ENCODE peak calls at places on chromosome 21, in seven cellular contexts. S is colonic mucosa, N is NB4, I is lung, B is transverse colon, U is stomach, P is upper lobe of right lung. L is an unnamed sample.

GRCh38 chr21:36429672-36430546 is 44.7 kb downstream of the CHAF1B start:
- DNase-seq in S (peak), N (peak), I (peak), B (peak), U (peak), P (peak), L (peak)

GRCh38 chr21:43928726-43929125 is 63.7 kb downstream of the AGPAT3 start:
- DNase-seq in S (peak), N (no peak), I (no peak), B (no peak), U (peak), P (no peak), L (no peak)

GRCh38 chr21:28106370-28106890 is 886.2 kb downstream of the LTN1 start:
- DNase-seq in S (no peak), N (no peak), I (no peak), B (no peak), U (no peak), P (no peak), L (no peak)

GRCh38 chr21:25626752-25627151 is 12.3 kb upstream of the JAM2 start:
- DNase-seq in S (no peak), N (no peak), I (no peak), B (no peak), U (no peak), P (no peak), L (no peak)

GRCh38 chr21:20388400-20388799 is 609.8 kb upstream of the NCAM2 start:
- DNase-seq in S (no peak), N (no peak), I (no peak), B (no peak), U (no peak), P (no peak), L (no peak)

GRCh38 chr21:16551101-16551695 is 821.4 kb downstream of the USP25 start:
- DNase-seq in S (no peak), N (no peak), I (no peak), B (no peak), U (no peak), P (no peak), L (peak)

GRCh38 chr21:35801388-35801787 is 258.9 kb downstream of the SETD4 start:
- DNase-seq in S (no peak), N (no peak), I (no peak), B (no peak), U (no peak), P (no peak), L (no peak)

GRCh38 chr21:34129971-34130597 is 56.7 kb downstream of the MRPS6 start:
- DNase-seq in S (no peak), N (no peak), I (no peak), B (no peak), U (no peak), P (no peak), L (no peak)

GRCh38 chr21:34073749-34074282 is 438 bp downstream of the MRPS6 start:
- DNase-seq in S (peak), N (peak), I (no peak), B (peak), U (peak), P (peak), L (no peak)

GRCh38 chr21:26952274-26953066 is 14.4 kb downstream of the ADAMTS5 start:
- DNase-seq in S (no peak), N (no peak), I (no peak), B (no peak), U (no peak), P (no peak), L (peak)

GRCh38 chr21:36171327-36171726 is 14.7 kb downstream of the DOP1B start:
- DNase-seq in S (no peak), N (no peak), I (no peak), B (no peak), U (no peak), P (no peak), L (no peak)

GRCh38 chr21:36265431-36265830 is 54.6 kb upstream of the MORC3 start:
- DNase-seq in S (no peak), N (no peak), I (no peak), B (no peak), U (no peak), P (no peak), L (no peak)

GRCh38 chr21:43938751-43939442 is 73.2 kb upstream of the TRAPPC10 start:
- DNase-seq in S (peak), N (peak), I (peak), B (peak), U (peak), P (peak), L (peak)

GRCh38 chr21:33478858-33479678 is 706 bp downstream of the TMEM50B start:
- DNase-seq in S (peak), N (peak), I (peak), B (peak), U (peak), P (peak), L (no peak)

GRCh38 chr21:33011462-33011861 is 14.3 kb upstream of the OLIG2 start:
- DNase-seq in S (no peak), N (no peak), I (no peak), B (no peak), U (no peak), P (no peak), L (peak)

GRCh38 chr21:35337573-35337972 is 288.5 kb upstream of the RUNX1 start:
- DNase-seq in S (no peak), N (no peak), I (no peak), B (no peak), U (no peak), P (no peak), L (no peak)

GRCh38 chr21:33540711-33541104 is 1.2 kb downstream of the GART start:
- DNase-seq in S (no peak), N (no peak), I (no peak), B (no peak), U (no peak), P (no peak), L (no peak)

GRCh38 chr21:37176716-37177115 is 90.4 kb downstream of the VPS26C start:
- DNase-seq in S (no peak), N (no peak), I (no peak), B (no peak), U (peak), P (no peak), L (no peak)

GRCh38 chr21:42744520-42745445 is 91.4 kb downstream of the PDE9A start:
- DNase-seq in S (no peak), N (no peak), I (no peak), B (no peak), U (no peak), P (peak), L (no peak)

GRCh38 chr21:29155118-29155932 is 24.9 kb downstream of the MAP3K7CL start:
- DNase-seq in S (no peak), N (peak), I (peak), B (no peak), U (no peak), P (peak), L (no peak)

GRCh38 chr21:33492571-33492970 is 1.1 kb upstream of the DNAJC28 start:
- DNase-seq in S (no peak), N (peak), I (no peak), B (no peak), U (no peak), P (no peak), L (no peak)

GRCh38 chr21:42061195-42061865 is 9.8 kb upstream of the UMODL1 start:
- DNase-seq in S (peak), N (peak), I (peak), B (peak), U (no peak), P (peak), L (no peak)

DNA sequence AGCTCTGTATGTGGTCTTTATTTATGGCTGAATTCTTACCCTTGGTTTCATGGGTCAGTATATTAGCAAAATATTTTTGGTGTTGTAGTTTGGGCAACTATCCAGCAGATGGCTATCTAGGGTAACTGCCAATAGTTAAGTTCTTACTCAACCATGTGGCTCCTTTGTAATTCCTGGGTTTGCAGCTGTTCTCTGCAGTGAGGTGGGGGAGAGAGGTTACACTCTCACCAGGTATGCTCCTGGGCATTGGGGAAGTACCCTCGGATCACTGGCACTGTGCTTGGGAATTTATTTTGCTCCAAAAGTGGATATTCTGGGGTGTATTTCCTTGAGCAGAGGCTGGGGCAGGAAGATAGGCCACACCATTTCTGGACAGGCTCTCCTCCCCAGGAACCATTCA is 436.7 kb upstream of the TMPRSS15 start:
- DNase-seq in S (no peak), N (peak), I (no peak), B (no peak), U (no peak), P (no peak), L (no peak)
- TF ChIP-seq CTCF in S (peak), N (peak), I (no peak), B (peak), U (no peak), P (no peak), L (peak)

GRCh38 chr21:44994016-44994365 is 54.2 kb downstream of the SLX9 start:
- DNase-seq in S (no peak), N (no peak), I (no peak), B (no peak), U (no peak), P (no peak), L (no peak)
- H3K4me3 ChIP-seq in S (no peak), N (no peak), I (no peak), B (no peak), U (no peak), P (no peak), L (no peak)

DNA sequence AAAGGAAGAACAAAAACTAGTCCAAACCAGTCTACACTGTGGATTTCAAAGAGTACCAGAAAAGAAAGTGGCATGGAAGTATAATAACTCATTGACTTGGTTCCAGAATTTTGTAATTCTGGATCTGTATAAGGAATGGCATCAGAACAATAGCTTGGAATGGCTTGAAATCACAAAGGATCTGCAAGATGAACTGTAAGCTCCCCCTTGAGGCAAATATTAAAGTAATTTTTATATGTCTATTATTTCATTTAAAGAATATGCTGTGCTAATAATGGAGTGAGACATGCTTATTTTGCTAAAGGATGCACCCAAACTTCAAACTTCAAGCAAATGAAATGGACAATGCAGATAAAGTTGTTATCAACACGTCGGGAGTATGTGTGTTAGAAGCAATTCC is 21.3 kb downstream of the CHODL start:
- DNase-seq in S (no peak), N (no peak), I (no peak), B (no peak), U (no peak), P (no peak), L (no peak)
- TF ChIP-seq CTCF in S (no peak), N (no peak), I (no peak), B (no peak), U (no peak), P (no peak), L (no peak)

GRCh38 chr21:46603228-46603627 is 1.7 kb downstream of the S100B start:
- DNase-seq in S (no peak), N (no peak), I (no peak), B (no peak), U (no peak), P (no peak), L (no peak)
- H3K4me3 ChIP-seq in S (no peak), N (no peak), I (no peak), B (no peak), U (no peak), P (no peak), L (no peak)

DNA sequence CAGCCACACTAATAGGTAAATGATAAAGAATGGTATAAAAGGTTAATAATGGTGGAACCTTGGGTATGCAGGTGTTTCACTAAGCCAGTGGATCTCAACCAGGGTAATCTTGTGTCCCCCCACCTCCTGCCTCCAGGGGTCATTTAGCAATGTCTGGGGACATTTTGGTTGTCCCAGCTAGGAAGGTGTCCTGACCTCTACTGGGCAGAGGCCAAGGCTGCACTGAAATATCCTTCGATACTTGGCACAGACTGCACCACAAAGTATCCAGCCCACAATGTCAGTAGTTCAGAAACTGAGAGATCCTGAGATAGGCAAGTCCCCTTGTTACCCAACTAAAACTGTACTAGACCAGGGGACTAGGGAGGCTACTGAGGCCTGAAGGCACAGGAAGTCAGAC is 113.6 kb upstream of the TIAM1 start:
- DNase-seq in S (no peak), N (peak), I (no peak), B (no peak), U (no peak), P (no peak), L (no peak)
- TF ChIP-seq CTCF in S (no peak), N (no peak), I (no peak), B (no peak), U (no peak), P (peak), L (peak)

GRCh38 chr21:40753756-40754155 is 93.2 kb downstream of the DSCAM start:
- DNase-seq in S (no peak), N (no peak), I (no peak), B (no peak), U (no peak), P (no peak), L (no peak)

GRCh38 chr21:40757366-40757765 is 89.6 kb downstream of the DSCAM start:
- DNase-seq in S (no peak), N (no peak), I (no peak), B (no peak), U (no peak), P (no peak), L (no peak)

GRCh38 chr21:40754466-40754865 is 92.5 kb downstream of the DSCAM start:
- DNase-seq in S (no peak), N (no peak), I (peak), B (no peak), U (no peak), P (no peak), L (no peak)

GRCh38 chr21:40752125-40752524 is 94.8 kb downstream of the DSCAM start:
- DNase-seq in S (no peak), N (no peak), I (no peak), B (no peak), U (no peak), P (no peak), L (no peak)
- H3K4me3 ChIP-seq in S (no peak), N (no peak), I (no peak), B (no peak), U (no peak), P (no peak), L (no peak)

GRCh38 chr21:45296638-45297037 is 8.9 kb upstream of the POFUT2 start:
- DNase-seq in S (no peak), N (no peak), I (no peak), B (peak), U (no peak), P (no peak), L (no peak)

GRCh38 chr21:45297329-45297728 is 9.6 kb upstream of the POFUT2 start:
- DNase-seq in S (no peak), N (no peak), I (no peak), B (peak), U (no peak), P (no peak), L (no peak)

GRCh38 chr21:45299026-45299863 is 11.6 kb upstream of the POFUT2 start:
- DNase-seq in S (no peak), N (no peak), I (no peak), B (no peak), U (no peak), P (no peak), L (no peak)

GRCh38 chr21:45295576-45296365 is 8.1 kb upstream of the POFUT2 start:
- DNase-seq in S (peak), N (no peak), I (no peak), B (peak), U (peak), P (no peak), L (no peak)

GRCh38 chr21:45297869-45298268 is 10.2 kb upstream of the POFUT2 start:
- DNase-seq in S (no peak), N (no peak), I (no peak), B (no peak), U (no peak), P (no peak), L (no peak)
- TF ChIP-seq CTCF in S (no peak), N (no peak), I (no peak), B (no peak), U (no peak), P (no peak), L (no peak)

DNA sequence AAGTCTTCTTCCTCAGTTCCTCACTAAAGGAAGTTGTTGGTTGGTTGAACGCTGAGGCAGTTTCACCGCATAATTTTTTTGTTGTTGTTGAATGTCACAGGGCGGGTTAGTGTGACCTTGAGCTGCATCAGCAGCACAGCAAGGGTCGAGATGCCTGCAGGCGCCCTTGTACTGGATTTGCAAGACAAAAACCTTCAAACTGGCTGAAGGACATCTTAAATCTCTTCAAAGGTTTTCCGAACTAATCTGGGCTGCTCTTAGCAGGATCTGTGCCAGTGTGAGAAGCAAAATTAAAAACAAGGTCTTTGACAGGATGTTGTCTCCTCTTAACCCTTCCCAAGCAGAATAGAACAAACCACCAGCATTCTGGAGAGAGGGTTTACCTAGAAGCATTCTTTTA is 59.4 kb downstream of the NRIP1 start:
- DNase-seq in S (no peak), N (no peak), I (no peak), B (no peak), U (no peak), P (no peak), L (no peak)
- H3K4me3 ChIP-seq in S (no peak), N (no peak), I (no peak), B (no peak), U (no peak), P (no peak), L (no peak)

GRCh38 chr21:41048141-41048540 is 119.8 kb upstream of the BACE2 start:
- DNase-seq in S (no peak), N (no peak), I (no peak), B (no peak), U (no peak), P (no peak), L (no peak)

GRCh38 chr21:41048636-41049035 is 119.3 kb upstream of the BACE2 start:
- DNase-seq in S (no peak), N (no peak), I (no peak), B (no peak), U (no peak), P (no peak), L (no peak)

GRCh38 chr21:41043008-41043407 is 125.0 kb upstream of the BACE2 start:
- DNase-seq in S (no peak), N (peak), I (no peak), B (no peak), U (no peak), P (no peak), L (no peak)

DNA sequence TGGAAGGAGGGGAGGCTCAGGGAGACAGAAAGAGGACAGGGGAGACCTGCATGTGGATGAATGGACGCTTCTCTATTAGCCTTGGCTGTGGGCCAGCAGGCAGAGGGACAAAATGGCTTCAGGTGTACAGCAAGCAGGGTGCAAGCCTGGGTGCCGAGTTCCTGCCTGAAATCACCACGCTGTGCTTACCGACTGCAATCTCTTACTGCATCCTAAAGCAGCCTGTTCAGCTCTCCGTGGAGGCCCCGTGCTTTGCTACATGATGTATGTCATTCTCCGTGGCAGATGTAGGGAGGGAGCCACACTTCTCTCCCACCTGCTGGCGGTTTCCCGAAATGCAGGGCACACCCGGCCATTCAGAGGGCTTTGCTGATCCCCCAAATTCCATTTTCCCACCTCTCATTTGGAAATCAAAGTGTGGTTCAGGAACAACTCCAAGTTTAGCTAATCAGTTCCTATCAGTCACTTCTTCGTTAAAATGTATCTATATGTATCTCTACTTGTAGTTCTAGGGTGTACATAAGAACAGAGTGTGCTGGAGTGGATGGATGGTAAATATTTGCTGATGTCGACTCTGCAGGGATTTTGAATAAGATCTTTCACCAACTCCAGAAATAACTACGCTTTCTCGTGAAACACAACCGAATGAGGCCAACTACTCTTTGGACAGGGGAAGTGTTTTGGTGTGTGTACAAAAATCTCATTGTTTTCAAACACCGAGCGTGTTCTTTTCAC is 122.3 kb upstream of the BACE2 start:
- DNase-seq in S (no peak), N (peak), I (no peak), B (no peak), U (peak), P (no peak), L (no peak)
- TF ChIP-seq CTCF in S (no peak), N (peak), I (no peak), B (no peak), U (peak), P (peak), L (peak)

L was measured in retinal pigment epithelial cell.